ENCODE peak calls at places on chromosomes 3 and 15, in nine cellular contexts. F is heart left ventricle, Y is AG09309, C is endothelial cell, J is GM13977, X is lower lobe of right lung, B is MCF 10A, G is tibial artery, I is progenitor cell of endocrine pancreas. L is an unnamed sample.

GRCh38 chr3:112681822-112682325 is 40.9 kb upstream of the CCDC80 start:
- DNase-seq in G (no peak), Y (no peak), F (no peak), C (no peak), X (no peak), B (peak; percentile 36), I (no peak), J (no peak), L (peak; percentile 75)

GRCh38 chr3:185280572-185281365 is 26.9 kb upstream of the EHHADH start:
- DNase-seq in J (peak; percentile 60), Y (no peak), C (no peak), X (no peak), B (peak; percentile 72), G (no peak), I (no peak), F (no peak), L (peak; percentile 39)

GRCh38 chr15:62459875-62460274 is 294.8 kb upstream of the C2CD4B start:
- DNase-seq in F (no peak), X (no peak), G (no peak), J (no peak), B (no peak), I (no peak), C (no peak), Y (no peak), L (no peak)

GRCh38 chr3:182244222-182244971 is 532.7 kb downstream of the SOX2 start:
- DNase-seq in G (no peak), Y (no peak), F (no peak), X (no peak), C (no peak), J (no peak), I (no peak), B (no peak), L (no peak)

GRCh38 chr15:61144055-61144454 is 85.0 kb downstream of the RORA start:
- DNase-seq in X (no peak), F (no peak), B (no peak), J (no peak), Y (no peak), I (no peak), G (no peak), C (no peak), L (no peak)

GRCh38 chr15:96728591-96728990 is 398.1 kb downstream of the NR2F2 start:
- DNase-seq in I (no peak), J (no peak), Y (no peak), G (no peak), F (no peak), X (no peak), B (no peak), C (no peak), L (no peak)

GRCh38 chr3:110343376-110343775 is 728.2 kb upstream of the NECTIN3 start:
- DNase-seq in Y (no peak), X (no peak), J (no peak), C (no peak), G (no peak), I (no peak), F (no peak), B (peak; percentile 89), L (no peak)

GRCh38 chr15:58327958-58328357 is 103.8 kb upstream of the LIPC start:
- DNase-seq in I (no peak), F (no peak), X (no peak), Y (no peak), B (no peak), J (no peak), G (no peak), C (no peak), L (no peak)

GRCh38 chr15:67240235-67241131 is 14.0 kb downstream of the AAGAB start:
- DNase-seq in J (no peak), C (no peak), F (no peak), G (no peak), Y (no peak), B (peak; percentile 57), I (no peak), X (no peak), L (no peak)

GRCh38 chr3:41963823-41964222 is 1.9 kb upstream of the ULK4 start:
- DNase-seq in B (no peak), F (no peak), J (no peak), I (no peak), Y (no peak), C (no peak), G (no peak), X (no peak), L (no peak)

GRCh38 chr3:105647047-105647446 is 221.8 kb downstream of the CBLB start:
- DNase-seq in I (no peak), G (no peak), X (no peak), Y (peak; percentile 77), B (peak; percentile 91), J (no peak), C (no peak), F (peak; percentile 25), L (peak; percentile 67)

GRCh38 chr3:144564011-144564410 is 592.4 kb downstream of the DIPK2A start:
- DNase-seq in J (no peak), G (no peak), Y (no peak), I (no peak), B (no peak), C (no peak), F (no peak), X (no peak), L (no peak)

GRCh38 chr15:86526938-86527735 is 447.5 kb downstream of the AGBL1 start:
- DNase-seq in G (no peak), X (no peak), B (no peak), F (no peak), C (no peak), Y (no peak), I (no peak), J (no peak), L (no peak)

GRCh38 chr15:95132774-95133173 is 901.4 kb downstream of the MCTP2 start:
- DNase-seq in B (peak; percentile 12), G (no peak), C (no peak), I (no peak), Y (peak; percentile 35), F (no peak), X (no peak), J (no peak), L (peak; percentile 47)

GRCh38 chr3:11591006-11591360 is 52.7 kb downstream of the VGLL4 start:
- DNase-seq in J (no peak), C (no peak), I (no peak), Y (no peak), B (no peak), G (no peak), X (no peak), F (no peak), L (no peak)

GRCh38 chr3:137163958-137164357 is 206.2 kb downstream of the IL20RB start:
- DNase-seq in J (no peak), I (no peak), C (no peak), F (no peak), B (no peak), Y (no peak), X (no peak), G (no peak), L (no peak)

GRCh38 chr15:58369261-58369699 is 62.5 kb upstream of the LIPC start:
- DNase-seq in Y (peak; percentile 82), C (no peak), G (no peak), B (no peak), J (peak; percentile 17), F (no peak), X (no peak), I (no peak), L (peak; percentile 75)

GRCh38 chr3:38487323-38487722 is 8.8 kb upstream of the EXOG start:
- DNase-seq in Y (no peak), J (peak; percentile 51), F (no peak), I (no peak), C (no peak), B (no peak), X (no peak), G (no peak), L (no peak)

GRCh38 chr15:62446984-62447383 is 281.9 kb upstream of the C2CD4B start:
- DNase-seq in B (no peak), I (no peak), Y (no peak), C (no peak), J (no peak), X (no peak), G (no peak), F (no peak), L (no peak)

GRCh38 chr15:64597469-64597806 is 137.1 kb downstream of the ZNF609 start:
- DNase-seq in F (no peak), I (no peak), J (peak; percentile 4), B (no peak), X (no peak), G (no peak), Y (no peak), C (no peak), L (no peak)

GRCh38 chr3:141498592-141499223 is 11.9 kb downstream of the RASA2 start:
- DNase-seq in X (peak; percentile 57), G (peak; percentile 41), F (peak; percentile 44), J (no peak), I (no peak), Y (no peak), C (no peak), B (no peak), L (no peak)

GRCh38 chr3:56197259-56197965 is 270.9 kb downstream of the ERC2 start:
- DNase-seq in J (no peak), F (no peak), X (no peak), G (no peak), B (peak; percentile 71), I (no peak), C (no peak), Y (no peak), L (no peak)

GRCh38 chr3:58124387-58124786 is 86.4 kb downstream of the DNASE1L3 start:
- DNase-seq in J (no peak), C (no peak), I (no peak), X (no peak), B (no peak), F (no peak), G (no peak), Y (no peak), L (no peak)
- TF ChIP-seq CTCF in J (no peak), C (no peak), I (no peak), X (no peak), B (no peak), F (no peak), G (no peak), Y (peak; percentile 8), L (no peak)

DNA sequence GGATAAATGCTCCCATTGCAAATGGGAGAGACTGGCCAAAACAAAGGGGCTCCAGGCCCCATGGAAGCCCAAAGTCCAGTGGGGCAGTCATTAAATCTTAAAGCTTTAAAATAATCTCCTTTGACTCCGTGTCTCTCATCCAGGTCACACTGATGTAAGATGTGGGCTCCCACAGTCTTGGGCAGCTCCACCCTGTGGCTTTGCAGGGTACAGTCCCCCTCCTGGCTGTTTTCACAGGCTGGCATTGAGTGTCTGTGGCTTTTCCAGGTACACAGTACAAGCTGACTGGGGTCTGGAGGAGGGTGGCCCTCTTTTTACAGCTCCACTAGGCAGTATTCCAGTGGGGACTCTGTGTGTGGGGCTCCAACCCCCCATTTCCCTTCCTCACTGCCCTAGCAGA is 45.9 kb downstream of the NIPA2 start:
- DNase-seq in B (no peak), C (no peak), I (no peak), Y (no peak), F (no peak), G (no peak), X (no peak), J (no peak), L (no peak)
- TF ChIP-seq CTCF in B (no peak), C (no peak), I (peak; percentile 34), Y (no peak), F (no peak), G (no peak), X (no peak), J (peak; percentile 28), L (peak; percentile 18)

GRCh38 chr15:40339621-40339945 is 1.2 kb downstream of the CCDC9B start:
- DNase-seq in B (peak; percentile 22), Y (no peak), G (no peak), J (no peak), X (no peak), F (peak; percentile 37), C (no peak), I (no peak), L (no peak)
- TF ChIP-seq CTCF in B (no peak), Y (no peak), G (no peak), J (no peak), X (no peak), F (peak; percentile 23), C (no peak), I (no peak), L (peak; percentile 10)

GRCh38 chr3:148975277-148975676 is 16.1 kb upstream of the GYG1 start:
- DNase-seq in G (no peak), I (no peak), Y (no peak), X (no peak), B (no peak), C (no peak), F (peak; percentile 79), J (no peak), L (no peak)
- TF ChIP-seq CTCF in G (no peak), I (no peak), Y (no peak), X (no peak), B (no peak), C (no peak), F (no peak), J (no peak), L (no peak)

L was measured in astrocyte of the cerebellum.